ENCODE peak calls at places on chromosomes 6 and 20, in eight cellular contexts. K is activated T-helper 1 cell treated with anti-CD3 and anti-CD28 coated beads, Interleukin-2, amount 50 U/mL, for 16 hours; V is NCI-H524; N is K562; A is spleen; T is omental fat pad; G is AG10803; S is activated CD4-positive, alpha-beta memory T cell treated with anti-CD3 and anti-CD28 coated beads for 36 hours. Y is an unnamed sample.

GRCh38 chr20:35917077-35917476 is 37.2 kb downstream of the SCAND1 start:
- DNase-seq in T (no peak), K (no peak), N (no peak), S (no peak), A (no peak), G (no peak), V (no peak), Y (no peak)

GRCh38 chr6:41517473-41517872 is 28.7 kb upstream of the FOXP4 start:
- DNase-seq in N (no peak), S (no peak), K (no peak), A (no peak), T (no peak), V (no peak), G (no peak), Y (no peak)

GRCh38 chr6:43724354-43724753 is 36.8 kb upstream of the MRPS18A start:
- DNase-seq in K (no peak), G (no peak), A (no peak), T (no peak), S (no peak), N (no peak), V (no peak), Y (no peak)

GRCh38 chr6:132023490-132023889 is 72.3 kb upstream of the CCN2 start:
- DNase-seq in S (no peak), K (no peak), A (no peak), V (no peak), T (no peak), G (no peak), N (no peak), Y (no peak)

GRCh38 chr6:43833223-43833995 is 63.4 kb downstream of the VEGFA start:
- DNase-seq in S (no peak), G (no peak), A (no peak), K (no peak), V (peak; percentile 51), N (peak; percentile 29), T (no peak), Y (no peak)

GRCh38 chr6:99132026-99132425 is 184.3 kb upstream of the FBXL4 start:
- DNase-seq in G (no peak), A (no peak), S (no peak), V (peak; percentile 33), K (no peak), N (no peak), T (no peak), Y (no peak)

GRCh38 chr6:136173519-136174507 is 76.3 kb downstream of the MTFR2 start:
- DNase-seq in A (no peak), K (no peak), G (no peak), T (no peak), N (no peak), V (no peak), S (no peak), Y (no peak)

GRCh38 chr20:59377046-59377445 is 76.6 kb downstream of the EDN3 start:
- DNase-seq in T (no peak), N (no peak), S (no peak), V (no peak), K (no peak), G (no peak), A (no peak), Y (no peak)

GRCh38 chr20:60224914-60225313 is 266.7 kb downstream of the CDH26 start:
- DNase-seq in N (peak; percentile 65), S (peak; percentile 33), V (peak; percentile 52), A (no peak), T (no peak), K (no peak), G (peak; percentile 13), Y (no peak)

GRCh38 chr6:498795-499231 is 107.3 kb downstream of the IRF4 start:
- DNase-seq in N (no peak), G (no peak), K (no peak), S (peak; percentile 83), V (no peak), T (no peak), A (no peak), Y (no peak)